ENCODE peak calls at places on chromosomes 5 and 9, in six cellular contexts. O is suprapubic skin, D is upper lobe of left lung, Y is HL-60, U is HCT116, V is SK-N-SH. S is an unnamed sample.
A peak's percentile ranks its signal among the peaks of the same experiment; 100 is the strongest.

GRCh38 chr9:135926402-135927194 is 19.3 kb upstream of the CAMSAP1 start:
- DNase-seq in O (peak; percentile 81), D (peak; percentile 62), Y (peak; percentile 12), U (peak; percentile 90), V (no peak), S (no peak)

GRCh38 chr5:69432412-69433206 is 17.7 kb downstream of the MARVELD2 start:
- DNase-seq in O (no peak), D (no peak), Y (no peak), U (no peak), V (no peak), S (no peak)

GRCh38 chr9:93225892-93226291 is 42.0 kb downstream of the WNK2 start:
- DNase-seq in O (no peak), D (no peak), Y (no peak), U (no peak), V (no peak), S (no peak)

GRCh38 chr5:177458912-177459350 is 12.3 kb downstream of the PRR7 start:
- DNase-seq in O (no peak), D (no peak), Y (no peak), U (no peak), V (peak; percentile 79), S (no peak)

GRCh38 chr9:127934986-127935385 is 2.7 kb downstream of the DPM2 start:
- DNase-seq in O (no peak), D (peak; percentile 65), Y (no peak), U (no peak), V (no peak), S (no peak)

GRCh38 chr5:142512041-142512679 is 173.7 kb downstream of the FGF1 start:
- DNase-seq in O (no peak), D (no peak), Y (no peak), U (no peak), V (no peak), S (no peak)

GRCh38 chr9:98091735-98092632 is 27.0 kb downstream of the TRIM14 start:
- DNase-seq in O (peak; percentile 63), D (no peak), Y (no peak), U (no peak), V (no peak), S (peak; percentile 5)

GRCh38 chr9:134625361-134626140 is 16.1 kb upstream of the COL5A1 start:
- DNase-seq in O (peak; percentile 58), D (peak; percentile 51), Y (no peak), U (no peak), V (no peak), S (no peak)

GRCh38 chr9:120925535-120926396 is 830 bp downstream of the TRAF1 start:
- DNase-seq in O (no peak), D (no peak), Y (peak; percentile 39), U (no peak), V (no peak), S (no peak)

GRCh38 chr9:125949247-125949646 is 202.1 kb downstream of the PBX3 start:
- DNase-seq in O (no peak), D (no peak), Y (no peak), U (no peak), V (no peak), S (peak; percentile 45)

GRCh38 chr9:89797970-89798369 is 193.2 kb downstream of the GADD45G start:
- DNase-seq in O (no peak), D (no peak), Y (no peak), U (no peak), V (peak; percentile 46), S (no peak)

GRCh38 chr9:123616707-123617106 is 260.7 kb downstream of the CRB2 start:
- DNase-seq in O (no peak), D (no peak), Y (no peak), U (no peak), V (no peak), S (no peak)

GRCh38 chr9:87606921-87607521 is 109.4 kb downstream of the DAPK1 start:
- DNase-seq in O (no peak), D (no peak), Y (no peak), U (no peak), V (no peak), S (no peak)

GRCh38 chr9:128494743-128495124 is 9.8 kb upstream of the GLE1 start:
- DNase-seq in O (no peak), D (no peak), Y (no peak), U (no peak), V (no peak), S (no peak)

GRCh38 chr5:107555425-107556090 is 115.2 kb downstream of the EFNA5 start:
- DNase-seq in O (no peak), D (no peak), Y (no peak), U (no peak), V (no peak), S (no peak)

GRCh38 chr5:30747412-30747811 is 446.1 kb upstream of the CDH6 start:
- DNase-seq in O (no peak), D (no peak), Y (no peak), U (no peak), V (no peak), S (no peak)

GRCh38 chr9:35903049-35903448 is 3.0 kb upstream of the HRCT1 start:
- DNase-seq in O (no peak), D (no peak), Y (peak; percentile 35), U (peak; percentile 48), V (peak; percentile 72), S (no peak)

GRCh38 chr5:43038523-43038989 is 1.6 kb downstream of the ANXA2R start:
- DNase-seq in O (no peak), D (peak; percentile 30), Y (peak; percentile 41), U (no peak), V (no peak), S (peak; percentile 23)

GRCh38 chr5:43036856-43037711 is 3.0 kb downstream of the ANXA2R start:
- DNase-seq in O (no peak), D (peak; percentile 24), Y (peak; percentile 70), U (no peak), V (no peak), S (peak; percentile 18)

GRCh38 chr5:43039115-43039467 is 1.0 kb downstream of the ANXA2R start:
- DNase-seq in O (no peak), D (no peak), Y (no peak), U (no peak), V (no peak), S (no peak)

GRCh38 chr5:43036409-43036808 is 3.7 kb downstream of the ANXA2R start:
- DNase-seq in O (no peak), D (no peak), Y (no peak), U (no peak), V (no peak), S (no peak)

DNA sequence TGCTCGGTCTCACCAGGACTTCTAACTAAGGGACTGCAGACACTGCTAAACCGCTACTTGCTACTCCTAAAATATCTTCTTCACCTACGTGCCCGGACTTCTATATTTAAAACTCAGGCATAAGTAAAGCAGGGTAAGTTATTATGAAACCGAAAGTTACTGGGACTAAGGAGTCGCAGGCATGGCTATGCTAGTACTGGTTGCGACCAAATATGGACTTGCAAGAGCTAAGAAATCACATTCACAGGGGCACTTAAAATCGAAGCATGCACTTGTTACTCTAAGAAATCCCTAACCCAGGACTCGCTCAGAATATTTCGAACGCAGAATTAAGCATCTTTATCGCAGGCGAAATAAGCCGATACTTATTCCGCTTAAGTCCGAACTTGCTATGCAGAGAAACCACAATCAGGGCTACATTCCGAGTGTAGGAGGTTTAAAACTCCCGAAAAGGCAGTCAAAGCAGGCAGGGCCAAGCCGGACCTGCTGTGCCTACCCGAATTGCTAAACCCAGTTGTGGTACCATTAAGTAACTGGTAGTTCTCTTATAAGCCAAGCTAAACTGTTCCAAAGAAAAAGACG is 2.1 kb downstream of the ANXA2R start:
- DNase-seq in O (no peak), D (no peak), Y (peak; percentile 71), U (no peak), V (no peak), S (peak; percentile 20)
- TF ChIP-seq POLR2AphosphoS5 in O (no peak), D (no peak), Y (no peak), U (no peak), V (no peak), S (peak; percentile 16)

GRCh38 chr5:91150636-91151035 is 232.5 kb downstream of the ARRDC3 start:
- DNase-seq in O (no peak), D (no peak), Y (no peak), U (no peak), V (no peak), S (no peak)

GRCh38 chr5:91151947-91152346 is 231.2 kb downstream of the ARRDC3 start:
- DNase-seq in O (no peak), D (no peak), Y (no peak), U (no peak), V (no peak), S (peak; percentile 25)

GRCh38 chr5:91146221-91146620 is 236.9 kb downstream of the ARRDC3 start:
- DNase-seq in O (no peak), D (no peak), Y (peak; percentile 36), U (no peak), V (no peak), S (no peak)

GRCh38 chr5:91146905-91147600 is 236.1 kb downstream of the ARRDC3 start:
- DNase-seq in O (no peak), D (no peak), Y (peak; percentile 80), U (no peak), V (no peak), S (no peak)

GRCh38 chr5:91150189-91150588 is 232.9 kb downstream of the ARRDC3 start:
- DNase-seq in O (no peak), D (no peak), Y (no peak), U (peak; percentile 7), V (no peak), S (no peak)
- H3K27ac ChIP-seq in O (no peak overlapping the region), D (no peak overlapping the region), Y (no peak overlapping the region), U (no peak overlapping the region), V (no peak overlapping the region), S (no peak overlapping the region)

GRCh38 chr5:1277331-1277730 is 17.5 kb downstream of the TERT start:
- DNase-seq in O (no peak), D (no peak), Y (no peak), U (no peak), V (no peak), S (no peak)
- TF ChIP-seq POLR2AphosphoS5 in O (no peak), D (no peak), Y (no peak), U (no peak), V (no peak), S (no peak)

GRCh38 chr9:130461731-130462130 is 17.0 kb downstream of the ASS1 start:
- DNase-seq in O (no peak), D (peak; percentile 51), Y (no peak), U (no peak), V (no peak), S (no peak)

GRCh38 chr9:130462685-130463084 is 17.9 kb downstream of the ASS1 start:
- DNase-seq in O (no peak), D (no peak), Y (no peak), U (no peak), V (no peak), S (no peak)

GRCh38 chr9:130463763-130464745 is 19.3 kb downstream of the ASS1 start:
- DNase-seq in O (no peak), D (peak; percentile 67), Y (no peak), U (no peak), V (no peak), S (no peak)

GRCh38 chr9:130461218-130461630 is 16.5 kb downstream of the ASS1 start:
- DNase-seq in O (no peak), D (peak; percentile 88), Y (peak; percentile 25), U (no peak), V (peak; percentile 87), S (peak; percentile 63)

GRCh38 chr9:130463141-130463540 is 18.4 kb downstream of the ASS1 start:
- DNase-seq in O (no peak), D (peak; percentile 66), Y (no peak), U (no peak), V (no peak), S (no peak)
- H3K27ac ChIP-seq in O (no peak overlapping the region), D (no peak overlapping the region), Y (no peak overlapping the region), U (no peak overlapping the region), V (no peak overlapping the region), S (no peak overlapping the region)

GRCh38 chr5:14156611-14157493 is 13.7 kb downstream of the TRIO start:
- DNase-seq in O (no peak), D (no peak), Y (peak; percentile 61), U (peak; percentile 32), V (peak; percentile 45), S (no peak)
- TF ChIP-seq POLR2AphosphoS5 in O (no peak), D (no peak), Y (no peak), U (no peak), V (peak; percentile 65), S (peak; percentile 45)

GRCh38 chr5:123107343-123108240 is 18.6 kb downstream of the PRDM6 start:
- DNase-seq in O (no peak), D (no peak), Y (no peak), U (no peak), V (no peak), S (no peak)
- H3K27ac ChIP-seq in O (no peak overlapping the region), D (no peak overlapping the region), Y (no peak overlapping the region), U (no peak overlapping the region), V (no peak overlapping the region), S (no peak overlapping the region)